ENCODE peak calls at places on chromosome 6, in eight cellular contexts. I is HCT116, K is ovary, F is uterus, Z is testis, C is adrenal gland, M is right lobe of liver, T is prostate gland. O is an unnamed sample.

GRCh38 chr6:47130086-47130485 is 88.0 kb upstream of the ADGRF1 start:
- DNase-seq in F (no peak), K (no peak), C (no peak), M (no peak), Z (no peak), T (no peak), I (no peak), O (no peak)

GRCh38 chr6:3366596-3367413 is 90.0 kb downstream of the SLC22A23 start:
- DNase-seq in I (no peak), K (no peak), Z (no peak), T (no peak), M (peak), C (no peak), F (no peak), O (no peak)

GRCh38 chr6:145502417-145502816 is 232.9 kb downstream of the EPM2A start:
- DNase-seq in Z (no peak), M (no peak), T (no peak), I (no peak), F (no peak), C (no peak), K (no peak), O (no peak)

GRCh38 chr6:18388252-18388651 is 1.1 kb downstream of the RNF144B start:
- DNase-seq in C (no peak), Z (no peak), K (no peak), T (no peak), I (no peak), F (no peak), M (no peak), O (no peak)

GRCh38 chr6:81938014-81938761 is 185.7 kb upstream of the TENT5A start:
- DNase-seq in C (peak), M (no peak), T (no peak), Z (no peak), I (peak), K (no peak), F (no peak), O (no peak)

GRCh38 chr6:129890701-129891100 is 29.6 kb upstream of the TMEM244 start:
- DNase-seq in K (no peak), C (no peak), T (no peak), F (no peak), M (no peak), Z (no peak), I (no peak), O (no peak)

GRCh38 chr6:100228437-100229424 is 234.7 kb upstream of the MCHR2 start:
- DNase-seq in K (peak), I (peak), T (peak), Z (peak), F (peak), M (peak), C (peak), O (peak)

GRCh38 chr6:149763866-149764265 is 14.3 kb downstream of the PCMT1 start:
- DNase-seq in Z (no peak), M (no peak), C (no peak), F (no peak), K (no peak), T (no peak), I (no peak), O (no peak)

GRCh38 chr6:149884215-149884614 is 13.7 kb downstream of the RAET1E start:
- DNase-seq in I (no peak), F (peak), T (no peak), Z (peak), C (peak), K (peak), M (no peak), O (no peak)

GRCh38 chr6:158031445-158032353 is 50.0 kb downstream of the SYNJ2 start:
- DNase-seq in C (peak), I (peak), M (no peak), K (no peak), T (no peak), Z (no peak), F (peak), O (peak)

GRCh38 chr6:36769676-36770499 is 69.4 kb downstream of the CPNE5 start:
- DNase-seq in T (no peak), K (no peak), C (no peak), M (no peak), F (no peak), Z (no peak), I (no peak), O (no peak)

GRCh38 chr6:52718535-52718934 is 44.7 kb downstream of the GSTA2 start:
- DNase-seq in C (no peak), M (no peak), T (no peak), Z (no peak), I (no peak), F (no peak), K (no peak), O (no peak)

GRCh38 chr6:113843500-113844068 is 13.6 kb upstream of the MARCKS start:
- DNase-seq in F (no peak), T (no peak), C (no peak), Z (no peak), I (no peak), K (no peak), M (no peak), O (no peak)

GRCh38 chr6:109295766-109296156 is 86.5 kb downstream of the CD164 start:
- DNase-seq in T (no peak), C (no peak), K (no peak), I (no peak), F (no peak), Z (no peak), M (no peak), O (no peak)

DNA sequence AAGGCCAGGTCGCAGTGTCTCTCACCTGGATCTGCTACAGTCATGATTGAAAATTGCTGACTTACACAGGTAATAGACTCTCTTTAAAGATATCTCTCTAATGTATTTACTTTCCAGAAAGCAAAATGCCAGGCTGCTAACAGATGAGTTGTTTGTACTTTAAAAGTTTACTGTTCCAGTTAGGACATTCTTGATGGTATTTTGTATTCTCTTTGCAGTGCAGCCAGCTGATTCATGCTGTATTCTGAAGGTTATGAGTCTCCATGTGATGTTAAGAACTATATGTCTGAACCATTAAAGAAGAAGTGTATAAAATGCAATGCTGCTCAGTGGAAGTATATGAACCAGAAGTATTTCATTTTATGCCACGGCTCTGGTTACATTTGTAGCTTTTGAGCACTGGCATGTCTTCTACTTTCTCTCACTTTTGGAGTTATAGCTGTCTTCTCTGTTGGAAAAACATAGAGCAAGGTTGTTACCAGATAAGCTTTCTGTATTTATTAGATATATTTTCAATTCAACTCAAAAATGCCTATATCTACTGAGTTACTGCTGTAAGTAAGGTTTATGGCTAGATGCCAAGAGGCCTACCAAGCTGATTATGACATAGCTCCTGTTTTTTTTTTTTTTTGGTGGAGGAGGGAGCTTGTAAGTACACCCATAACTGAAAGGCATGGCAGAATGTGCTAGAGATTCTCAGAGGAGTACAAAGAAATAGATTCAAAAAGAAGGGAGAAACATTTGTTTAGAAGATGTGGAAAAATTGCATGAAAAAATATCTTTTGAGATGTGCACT is 130.5 kb upstream of the MAN1A1 start:
- DNase-seq in M (no peak), C (no peak), I (no peak), T (peak), Z (no peak), K (no peak), F (no peak), O (no peak)
- TF ChIP-seq POLR2A in M (no peak), C (no peak), I (no peak), T (no peak), Z (no peak), K (no peak), F (no peak), O (no peak)

GRCh38 chr6:93721386-93722048 is 302.2 kb upstream of the EPHA7 start:
- DNase-seq in K (no peak), I (no peak), C (no peak), M (no peak), Z (peak), F (no peak), T (peak), O (no peak)

GRCh38 chr6:93731306-93731705 is 311.9 kb upstream of the EPHA7 start:
- DNase-seq in Z (no peak), M (no peak), F (no peak), C (no peak), T (no peak), I (no peak), K (no peak), O (no peak)

DNA sequence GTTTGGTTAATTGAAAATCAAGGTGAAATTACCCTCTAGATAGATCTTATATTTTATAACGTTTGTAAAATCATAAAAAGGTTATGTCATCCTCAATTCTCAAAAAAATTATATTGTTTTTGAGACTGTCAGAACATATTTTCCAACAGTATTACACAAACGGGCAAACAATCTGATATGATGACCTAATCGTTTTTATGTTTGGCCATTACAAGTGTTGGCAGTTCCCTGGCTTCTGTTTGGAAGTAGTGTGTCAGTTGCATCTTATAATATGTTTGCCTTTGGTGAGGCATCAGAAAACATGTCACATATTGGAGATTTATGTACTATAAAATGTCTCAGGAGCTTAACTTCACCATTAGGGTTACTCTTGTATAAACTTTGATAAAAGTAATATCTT is 308.1 kb upstream of the EPHA7 start:
- DNase-seq in I (no peak), K (no peak), C (no peak), F (no peak), M (no peak), T (no peak), Z (no peak), O (no peak)
- TF ChIP-seq POLR2A in I (no peak), K (no peak), C (no peak), F (no peak), M (no peak), T (no peak), Z (no peak), O (no peak)

DNA sequence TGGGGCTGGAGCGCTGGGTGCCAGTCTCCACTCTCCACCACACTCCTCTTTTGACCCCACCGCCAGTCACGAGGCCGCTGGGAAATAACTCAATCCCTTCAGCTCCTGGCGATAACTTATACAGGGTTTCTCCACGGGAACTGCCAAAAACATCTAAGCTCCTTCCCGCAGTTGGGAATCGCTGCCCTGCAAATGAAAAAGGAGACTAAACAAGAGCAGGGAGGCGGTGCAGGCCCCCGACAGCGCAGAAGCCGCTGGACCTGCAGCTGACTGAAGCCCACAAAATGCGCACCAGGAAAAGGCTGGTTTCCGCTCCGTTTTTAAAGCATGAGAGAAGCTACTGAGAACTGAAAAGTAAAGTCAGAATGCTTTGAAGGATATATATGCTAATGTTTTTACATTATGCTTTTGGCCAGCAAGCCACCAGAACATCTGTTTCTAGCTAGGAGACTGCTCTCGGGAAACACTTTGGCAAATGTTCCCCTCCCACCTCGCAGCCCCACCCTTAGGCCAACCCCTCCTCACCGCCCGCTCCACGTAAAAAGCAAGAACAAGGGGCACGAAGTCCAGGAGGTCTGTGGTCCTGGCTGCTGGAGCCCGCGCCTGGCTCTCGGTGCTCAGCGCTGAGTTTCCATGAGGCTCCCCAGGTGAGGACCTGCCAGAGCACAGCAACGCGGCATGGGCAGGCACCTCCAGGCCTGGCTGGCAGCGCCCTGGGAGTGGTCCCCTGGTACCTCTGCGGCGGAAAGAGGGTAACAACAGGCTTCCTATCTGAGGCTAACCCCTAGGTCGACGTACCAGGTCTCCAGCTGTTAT is 90.5 kb downstream of the SOD2 start:
- DNase-seq in M (no peak), T (no peak), C (no peak), Z (peak), K (no peak), I (no peak), F (no peak), O (no peak)
- TF ChIP-seq POLR2A in M (no peak), T (no peak), C (no peak), Z (no peak), K (no peak), I (no peak), F (no peak), O (no peak)

GRCh38 chr6:32940656-32941411 is at the start of gene HLA-DMB:
- DNase-seq in F (no peak), Z (peak), K (no peak), T (peak), I (peak), M (peak), C (peak), O (no peak)
- TF ChIP-seq POLR2A in F (peak), Z (no peak), K (no peak), T (peak), I (no peak), M (peak), C (no peak), O (no peak)